ENCODE peak calls at places on chromosomes 6 and 20, in four cellular contexts. V is HepG2, U is IMR-90, C is K562. W is an unnamed sample.

GRCh38 chr6:148868314-148868713 is 121.5 kb downstream of the UST start:
- DNase-seq in C (no peak), V (no peak), U (peak), W (no peak)

GRCh38 chr6:4728436-4728769 is 47.8 kb upstream of the CDYL start:
- DNase-seq in U (no peak), V (no peak), C (no peak), W (no peak)

GRCh38 chr6:14713966-14714631 is 531.8 kb upstream of the JARID2 start:
- DNase-seq in U (no peak), C (no peak), V (no peak), W (no peak)

GRCh38 chr6:158645064-158646022 is 800 bp upstream of the DYNLT1 start:
- DNase-seq in V (no peak), C (no peak), U (no peak), W (no peak)

GRCh38 chr6:118967239-118967638 is 32.3 kb upstream of the MCM9 start:
- DNase-seq in V (no peak), C (no peak), U (no peak), W (no peak)

GRCh38 chr20:1809611-1810510 is 85.3 kb upstream of the SIRPA start:
- DNase-seq in V (no peak), C (no peak), U (peak), W (peak)

GRCh38 chr6:167109661-167110060 is 13.2 kb upstream of the CCR6 start:
- DNase-seq in C (no peak), V (no peak), U (no peak), W (no peak)

GRCh38 chr20:59163641-59164530 is at the start of gene ZNF831:
- DNase-seq in C (no peak), U (no peak), V (no peak), W (no peak)

GRCh38 chr20:36744243-36744642 is 1.6 kb downstream of the NDRG3 start:
- DNase-seq in V (no peak), U (no peak), C (no peak), W (no peak)

GRCh38 chr6:137851669-137852068 is 15.4 kb upstream of the TNFAIP3 start:
- DNase-seq in C (no peak), U (no peak), V (no peak), W (no peak)

GRCh38 chr6:35728663-35729348 is 8.0 kb upstream of the ARMC12 start:
- DNase-seq in C (peak), U (no peak), V (no peak), W (no peak)

GRCh38 chr6:28789553-28790083 is 134.2 kb downstream of the TRIM27 start:
- DNase-seq in C (peak), U (peak), V (peak), W (peak)

GRCh38 chr6:28303570-28303969 is 22.2 kb downstream of the PGBD1 start:
- DNase-seq in C (no peak), V (no peak), U (no peak), W (no peak)

GRCh38 chr6:141033101-141033500 is 1099.6 kb upstream of the GJE1 start:
- DNase-seq in V (no peak), U (peak), C (no peak), W (no peak)

GRCh38 chr6:29909995-29910394 is 32.3 kb upstream of the HLA-A start:
- DNase-seq in U (peak), C (no peak), V (no peak), W (no peak)

GRCh38 chr6:3363296-3364025 is 93.4 kb downstream of the SLC22A23 start:
- DNase-seq in V (peak), C (peak), U (no peak), W (no peak)

GRCh38 chr6:158322724-158323560 is 10.7 kb downstream of the TULP4 start:
- DNase-seq in C (peak), U (peak), V (peak), W (peak)

GRCh38 chr20:49276895-49277785 is 717 bp downstream of the ZNFX1 start:
- DNase-seq in C (peak), U (no peak), V (no peak), W (no peak)

GRCh38 chr6:73801652-73802268 is 105.8 kb downstream of the CD109 start:
- DNase-seq in V (no peak), U (peak), C (no peak), W (no peak)

GRCh38 chr6:135161996-135162395 is 19.1 kb upstream of the MYB start:
- DNase-seq in C (no peak), V (no peak), U (no peak), W (no peak)

GRCh38 chr6:105596284-105596755 is 193.4 kb upstream of the PREP start:
- DNase-seq in U (peak), C (no peak), V (no peak), W (peak)

GRCh38 chr6:8940356-8940755 is 505.0 kb upstream of the SLC35B3 start:
- DNase-seq in U (no peak), V (no peak), C (no peak), W (no peak)

GRCh38 chr20:13022401-13023170 is 13.8 kb downstream of the SPTLC3 start:
- DNase-seq in V (no peak), C (no peak), U (peak), W (no peak)

GRCh38 chr20:36105731-36106226 is 48.8 kb upstream of the EPB41L1 start:
- DNase-seq in C (no peak), V (no peak), U (no peak), W (no peak)

GRCh38 chr6:159163901-159164370 is 5.3 kb upstream of the FNDC1 start:
- DNase-seq in C (no peak), V (no peak), U (peak), W (no peak)

GRCh38 chr6:107864235-107864970 is 40.3 kb upstream of the SCML4 start:
- DNase-seq in U (no peak), C (no peak), V (no peak), W (no peak)

GRCh38 chr6:52570291-52570700 is 6.6 kb downstream of the TRAM2 start:
- DNase-seq in U (no peak), V (no peak), C (no peak), W (no peak)

GRCh38 chr6:20286968-20287565 is 74.8 kb upstream of the MBOAT1 start:
- DNase-seq in C (no peak), U (peak), V (no peak), W (no peak)

GRCh38 chr20:23918101-23918862 is 38.7 kb upstream of the CST5 start:
- DNase-seq in V (no peak), C (no peak), U (no peak), W (no peak)

GRCh38 chr6:50707652-50708325 is 5.5 kb upstream of the TFAP2D start:
- DNase-seq in U (no peak), C (no peak), V (no peak), W (no peak)

GRCh38 chr20:45461225-45461624 is 8.3 kb upstream of the WFDC2 start:
- DNase-seq in C (no peak), U (no peak), V (no peak), W (no peak)

GRCh38 chr6:2351807-2352431 is 106.5 kb upstream of the GMDS start:
- DNase-seq in U (peak), V (no peak), C (no peak), W (no peak)

GRCh38 chr6:132892929-132893771 is 78.8 kb downstream of the RPS12 start:
- DNase-seq in U (peak), V (no peak), C (no peak), W (no peak)

GRCh38 chr20:62697468-62697912 is 11.1 kb upstream of the NTSR1 start:
- DNase-seq in V (no peak), U (no peak), C (no peak), W (no peak)

DNA sequence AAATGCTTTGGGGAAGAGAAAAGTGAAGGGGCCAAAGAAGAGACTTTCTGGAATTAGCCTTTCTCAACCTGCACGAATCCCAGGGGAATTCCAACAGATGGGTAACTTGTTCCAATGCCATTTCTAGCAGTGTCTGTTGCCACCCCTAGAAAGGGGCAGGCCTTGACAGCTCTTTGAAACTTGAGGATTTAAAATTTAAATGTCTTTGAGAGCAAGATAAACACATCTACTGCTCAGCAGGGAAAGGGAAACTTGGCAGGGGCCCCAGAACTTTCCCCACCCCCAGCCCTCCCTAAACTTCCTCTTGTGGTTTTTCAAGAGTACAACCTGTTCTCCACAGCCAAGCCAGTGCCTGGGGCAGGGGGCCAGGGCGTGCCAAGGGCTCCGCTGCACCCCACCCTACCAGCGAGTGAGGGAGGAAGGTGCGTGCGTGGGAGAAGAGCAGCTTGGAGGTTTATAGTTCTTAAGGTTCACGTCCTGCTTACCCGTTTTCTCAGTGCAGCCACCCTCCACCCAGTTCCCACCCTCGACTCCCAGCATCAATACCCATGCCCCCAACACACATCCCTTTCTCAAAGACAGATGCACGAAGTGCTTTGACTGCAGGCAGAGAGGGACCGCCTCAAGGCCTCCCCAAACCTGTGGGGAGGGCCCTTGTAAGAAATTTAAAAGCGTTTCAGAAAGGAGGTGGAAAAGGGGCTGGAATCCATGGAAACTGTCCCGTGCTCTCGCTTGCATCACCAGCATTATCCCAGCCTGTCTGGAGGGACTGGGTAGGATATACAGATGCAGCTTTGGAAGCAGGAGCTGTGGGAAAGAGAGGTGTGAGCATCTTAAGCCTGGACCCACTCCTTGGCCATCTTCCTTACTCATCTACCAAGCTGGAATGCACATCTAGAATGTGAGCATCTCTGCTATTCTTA is 4.5 kb upstream of the TAF8 start:
- DNase-seq in V (no peak), U (peak), C (peak), W (no peak)
- TF ChIP-seq POLR2A in V (no peak), U (no peak), C (no peak), W (no peak)

GRCh38 chr6:10745116-10745515 is 2.5 kb upstream of the TMEM14B start:
- DNase-seq in U (no peak), C (no peak), V (no peak), W (no peak)
- TF ChIP-seq MAZ in U (no peak), C (no peak), V (no peak), W (no peak)

GRCh38 chr6:115634899-115635298 is 425.8 kb downstream of the FRK start:
- DNase-seq in U (no peak), C (no peak), V (no peak), W (no peak)

GRCh38 chr6:115634131-115634530 is 426.6 kb downstream of the FRK start:
- DNase-seq in V (no peak), C (no peak), U (no peak), W (no peak)

DNA sequence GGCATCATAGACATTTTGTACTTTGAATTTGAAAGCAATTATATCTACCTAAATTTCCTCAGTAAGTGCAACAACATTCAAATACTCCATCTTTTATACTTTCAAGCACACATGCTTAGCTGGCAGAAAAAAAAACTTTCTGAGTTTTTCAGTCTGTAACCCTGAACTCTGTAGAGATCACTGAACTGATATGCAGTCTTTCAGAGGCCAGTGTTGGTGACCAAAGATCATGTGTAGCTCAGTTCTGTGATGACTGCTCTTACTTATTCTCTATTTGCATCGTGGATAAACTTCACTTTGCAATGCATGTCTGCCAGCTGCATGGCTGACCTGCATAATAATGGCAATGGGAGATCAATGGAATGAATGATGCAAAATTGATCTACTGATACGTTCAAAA is 431.3 kb downstream of the FRK start:
- DNase-seq in C (no peak), U (no peak), V (no peak), W (no peak)
- TF ChIP-seq POLR2A in C (no peak), U (no peak), V (no peak), W (no peak)

GRCh38 chr6:169858935-169859351 is 107.5 kb downstream of the ERMARD start:
- DNase-seq in V (no peak), U (no peak), C (no peak), W (no peak)
- TF ChIP-seq MAZ in V (no peak), U (no peak), C (no peak), W (no peak)

GRCh38 chr20:57394087-57395082 is 3.2 kb downstream of the RBM38 start:
- DNase-seq in C (peak), V (no peak), U (no peak), W (no peak)
- TF ChIP-seq POLR2A in C (no peak), V (no peak), U (no peak), W (no peak)

DNA sequence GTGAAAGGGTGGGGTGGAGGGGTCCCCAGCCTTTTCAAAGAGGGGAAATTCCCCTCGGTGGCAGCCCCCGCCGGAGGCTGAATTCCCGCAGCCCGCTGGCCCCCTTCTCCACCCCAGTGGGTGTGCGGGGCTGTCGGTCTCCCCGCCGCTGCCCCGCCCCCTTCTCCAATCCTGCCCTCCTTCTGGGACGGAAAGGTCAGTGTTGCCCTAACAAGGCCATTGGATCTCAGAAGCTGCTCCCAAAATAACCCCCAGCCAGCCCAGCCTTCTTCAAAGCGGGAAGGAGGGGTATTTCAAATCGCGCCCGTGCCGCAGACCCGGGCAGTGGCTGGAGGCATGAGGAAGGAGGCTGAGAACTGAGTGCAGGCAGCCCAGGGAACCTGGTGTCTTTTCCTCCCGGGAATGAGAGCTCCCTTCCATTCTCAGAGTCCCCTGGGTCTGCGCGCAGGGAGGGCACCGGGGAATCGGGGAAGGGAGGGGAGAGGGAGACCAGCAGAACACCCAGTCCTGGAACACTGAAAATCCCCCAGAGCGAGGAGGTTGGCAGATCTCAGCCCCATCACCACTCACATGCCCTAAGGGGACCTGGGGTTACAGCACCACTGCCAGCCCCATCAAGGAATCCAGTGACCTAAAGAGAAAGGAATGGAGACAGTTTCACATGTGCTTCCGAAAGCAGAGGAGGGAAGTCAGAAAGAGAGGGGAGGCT is at the start of gene JPH2:
- DNase-seq in C (no peak), U (peak), V (no peak), W (peak)
- TF ChIP-seq MAZ in C (no peak), U (peak), V (no peak), W (no peak)

GRCh38 chr20:50655325-50655880 is 35.9 kb downstream of the RIPOR3 start:
- DNase-seq in C (no peak), U (peak), V (no peak), W (no peak)
- TF ChIP-seq POLR2A in C (no peak), U (no peak), V (no peak), W (no peak)

W was measured in A549.